ENCODE peak calls at places on chromosomes 16 and 17, in nine cellular contexts. One of them, this sample, is unnamed.

GRCh38 chr16:30997000-30997886 is 12.2 kb downstream of the HSD3B7 start:
- DNase-seq in foreskin keratinocyte: peak; percentile 78
- DNase-seq in upper lobe of right lung: peak; percentile 92
- DNase-seq in aorta: peak; percentile 96
- DNase-seq in spleen: peak; percentile 96
- DNase-seq in thoracic aorta: peak; percentile 45
- DNase-seq in AG04450: no peak
- DNase-seq in CD4-positive, CD25-positive, alpha-beta regulatory T cell: peak; percentile 76
- DNase-seq in tibial nerve: peak; percentile 69
- DNase-seq in this sample: peak; percentile 84

GRCh38 chr17:50533720-50534148 is 1.2 kb downstream of the EPN3 start:
- DNase-seq in upper lobe of right lung: no peak
- DNase-seq in tibial nerve: peak; percentile 60
- DNase-seq in AG04450: no peak
- DNase-seq in foreskin keratinocyte: peak; percentile 34
- DNase-seq in aorta: no peak
- DNase-seq in thoracic aorta: no peak
- DNase-seq in spleen: no peak
- DNase-seq in CD4-positive, CD25-positive, alpha-beta regulatory T cell: no peak
- DNase-seq in this sample: no peak

GRCh38 chr17:65931246-65932149 is 260.4 kb downstream of the CEP112 start:
- DNase-seq in thoracic aorta: no peak
- DNase-seq in AG04450: no peak
- DNase-seq in CD4-positive, CD25-positive, alpha-beta regulatory T cell: no peak
- DNase-seq in spleen: no peak
- DNase-seq in foreskin keratinocyte: no peak
- DNase-seq in upper lobe of right lung: no peak
- DNase-seq in aorta: no peak
- DNase-seq in tibial nerve: no peak
- DNase-seq in this sample: no peak

GRCh38 chr16:11949527-11949926 is 7.7 kb upstream of the NPIPB2 start:
- DNase-seq in upper lobe of right lung: peak; percentile 68
- DNase-seq in thoracic aorta: no peak
- DNase-seq in CD4-positive, CD25-positive, alpha-beta regulatory T cell: no peak
- DNase-seq in AG04450: no peak
- DNase-seq in foreskin keratinocyte: peak; percentile 39
- DNase-seq in aorta: no peak
- DNase-seq in spleen: no peak
- DNase-seq in tibial nerve: peak; percentile 11
- DNase-seq in this sample: no peak

GRCh38 chr17:3557768-3558583 is at the start of gene TRPV3:
- DNase-seq in AG04450: no peak
- DNase-seq in CD4-positive, CD25-positive, alpha-beta regulatory T cell: peak; percentile 33
- DNase-seq in aorta: no peak
- DNase-seq in spleen: peak; percentile 88
- DNase-seq in foreskin keratinocyte: peak; percentile 89
- DNase-seq in tibial nerve: no peak
- DNase-seq in thoracic aorta: no peak
- DNase-seq in upper lobe of right lung: no peak
- DNase-seq in this sample: no peak

GRCh38 chr17:78589031-78589675 is 12.0 kb upstream of the DNAH17 start:
- DNase-seq in AG04450: no peak
- DNase-seq in spleen: peak; percentile 58
- DNase-seq in thoracic aorta: no peak
- DNase-seq in CD4-positive, CD25-positive, alpha-beta regulatory T cell: no peak
- DNase-seq in foreskin keratinocyte: no peak
- DNase-seq in aorta: peak; percentile 66
- DNase-seq in upper lobe of right lung: no peak
- DNase-seq in tibial nerve: no peak
- DNase-seq in this sample: no peak

GRCh38 chr17:9229160-9229825 is 208.0 kb downstream of the NTN1 start:
- DNase-seq in spleen: no peak
- DNase-seq in aorta: no peak
- DNase-seq in CD4-positive, CD25-positive, alpha-beta regulatory T cell: no peak
- DNase-seq in tibial nerve: no peak
- DNase-seq in AG04450: no peak
- DNase-seq in foreskin keratinocyte: no peak
- DNase-seq in upper lobe of right lung: no peak
- DNase-seq in thoracic aorta: no peak
- DNase-seq in this sample: no peak

GRCh38 chr16:14489460-14489859 is 140.6 kb downstream of the PARN start:
- DNase-seq in spleen: no peak
- DNase-seq in upper lobe of right lung: no peak
- DNase-seq in aorta: no peak
- DNase-seq in foreskin keratinocyte: no peak
- DNase-seq in tibial nerve: no peak
- DNase-seq in CD4-positive, CD25-positive, alpha-beta regulatory T cell: no peak
- DNase-seq in AG04450: no peak
- DNase-seq in thoracic aorta: no peak
- DNase-seq in this sample: no peak

GRCh38 chr17:27343972-27344607 is 50.2 kb downstream of the WSB1 start:
- DNase-seq in thoracic aorta: no peak
- DNase-seq in AG04450: no peak
- DNase-seq in CD4-positive, CD25-positive, alpha-beta regulatory T cell: no peak
- DNase-seq in spleen: no peak
- DNase-seq in foreskin keratinocyte: no peak
- DNase-seq in tibial nerve: no peak
- DNase-seq in upper lobe of right lung: no peak
- DNase-seq in aorta: peak; percentile 69
- DNase-seq in this sample: no peak

GRCh38 chr17:3770471-3770870 is 30.5 kb downstream of the ITGAE start:
- DNase-seq in foreskin keratinocyte: no peak
- DNase-seq in spleen: peak; percentile 91
- DNase-seq in aorta: no peak
- DNase-seq in AG04450: no peak
- DNase-seq in tibial nerve: no peak
- DNase-seq in upper lobe of right lung: no peak
- DNase-seq in CD4-positive, CD25-positive, alpha-beta regulatory T cell: no peak
- DNase-seq in thoracic aorta: no peak
- DNase-seq in this sample: no peak

GRCh38 chr17:79078476-79079190 is 4.0 kb downstream of the ENGASE start:
- DNase-seq in tibial nerve: no peak
- DNase-seq in CD4-positive, CD25-positive, alpha-beta regulatory T cell: no peak
- DNase-seq in spleen: peak; percentile 49
- DNase-seq in AG04450: no peak
- DNase-seq in thoracic aorta: no peak
- DNase-seq in foreskin keratinocyte: no peak
- DNase-seq in aorta: peak; percentile 52
- DNase-seq in upper lobe of right lung: peak; percentile 35
- DNase-seq in this sample: no peak

GRCh38 chr16:3582276-3583165 is 5.3 kb upstream of the NLRC3 start:
- DNase-seq in thoracic aorta: no peak
- DNase-seq in aorta: no peak
- DNase-seq in spleen: no peak
- DNase-seq in upper lobe of right lung: no peak
- DNase-seq in tibial nerve: no peak
- DNase-seq in AG04450: no peak
- DNase-seq in CD4-positive, CD25-positive, alpha-beta regulatory T cell: no peak
- DNase-seq in foreskin keratinocyte: no peak
- DNase-seq in this sample: no peak

GRCh38 chr16:53911506-53911905 is 207.6 kb downstream of the FTO start:
- DNase-seq in aorta: no peak
- DNase-seq in CD4-positive, CD25-positive, alpha-beta regulatory T cell: no peak
- DNase-seq in tibial nerve: no peak
- DNase-seq in foreskin keratinocyte: no peak
- DNase-seq in thoracic aorta: no peak
- DNase-seq in AG04450: no peak
- DNase-seq in upper lobe of right lung: no peak
- DNase-seq in spleen: no peak
- DNase-seq in this sample: no peak

GRCh38 chr16:14232106-14232890 is 161.2 kb downstream of the MRTFB start:
- DNase-seq in foreskin keratinocyte: no peak
- DNase-seq in upper lobe of right lung: no peak
- DNase-seq in aorta: no peak
- DNase-seq in CD4-positive, CD25-positive, alpha-beta regulatory T cell: no peak
- DNase-seq in AG04450: peak; percentile 45
- DNase-seq in tibial nerve: no peak
- DNase-seq in spleen: no peak
- DNase-seq in thoracic aorta: no peak
- DNase-seq in this sample: no peak

DNA sequence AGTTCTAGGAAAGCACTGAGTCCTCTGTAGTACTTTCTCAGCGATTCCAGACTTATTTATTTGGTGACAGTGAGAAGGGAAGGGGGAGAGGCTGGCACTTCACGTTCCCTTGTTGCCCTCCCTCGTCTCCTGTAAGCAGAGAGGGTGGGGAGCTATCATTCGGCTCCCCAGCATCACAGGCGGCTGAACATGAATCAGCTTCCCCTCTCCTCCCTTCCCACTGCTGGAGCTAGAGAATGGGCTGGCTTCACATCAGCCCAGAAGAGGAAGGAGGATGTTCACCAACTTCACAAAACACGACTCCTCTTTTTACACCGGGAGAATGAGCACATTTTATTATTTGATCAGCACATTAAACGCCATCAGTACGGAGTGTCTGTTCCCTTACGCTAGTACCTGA is 6.7 kb upstream of the CMIP start:
- DNase-seq in CD4-positive, CD25-positive, alpha-beta regulatory T cell: no peak
- DNase-seq in upper lobe of right lung: no peak
- DNase-seq in AG04450: no peak
- DNase-seq in aorta: no peak
- DNase-seq in tibial nerve: no peak
- DNase-seq in spleen: no peak
- DNase-seq in thoracic aorta: no peak
- DNase-seq in foreskin keratinocyte: no peak
- DNase-seq in this sample: no peak
- H3K27ac ChIP-seq in CD4-positive, CD25-positive, alpha-beta regulatory T cell: no peak overlapping the region
- H3K27ac ChIP-seq in upper lobe of right lung: no peak overlapping the region
- H3K27ac ChIP-seq in AG04450: no peak overlapping the region
- H3K27ac ChIP-seq in aorta: no peak overlapping the region
- H3K27ac ChIP-seq in tibial nerve: no peak overlapping the region
- H3K27ac ChIP-seq in spleen: no peak overlapping the region
- H3K27ac ChIP-seq in thoracic aorta: no peak overlapping the region
- H3K27ac ChIP-seq in foreskin keratinocyte: no peak overlapping the region
- H3K27ac ChIP-seq in this sample: peak overlapping the region; percentile 11

GRCh38 chr17:17043668-17044226 is 1.5 kb downstream of the MPRIP start:
- DNase-seq in upper lobe of right lung: peak; percentile 62
- DNase-seq in AG04450: no peak
- DNase-seq in CD4-positive, CD25-positive, alpha-beta regulatory T cell: no peak
- DNase-seq in tibial nerve: no peak
- DNase-seq in foreskin keratinocyte: no peak
- DNase-seq in thoracic aorta: no peak
- DNase-seq in aorta: peak; percentile 80
- DNase-seq in spleen: no peak
- DNase-seq in this sample: peak; percentile 77
- H3K27ac ChIP-seq in upper lobe of right lung: peak overlapping the region; percentile 80
- H3K27ac ChIP-seq in AG04450: peak overlapping the region; percentile 69
- H3K27ac ChIP-seq in CD4-positive, CD25-positive, alpha-beta regulatory T cell: no peak overlapping the region
- H3K27ac ChIP-seq in tibial nerve: peak overlapping the region; percentile 70
- H3K27ac ChIP-seq in foreskin keratinocyte: peak overlapping the region; percentile 98
- H3K27ac ChIP-seq in thoracic aorta: peak overlapping the region; percentile 88
- H3K27ac ChIP-seq in aorta: no peak overlapping the region
- H3K27ac ChIP-seq in spleen: peak overlapping the region; percentile 61
- H3K27ac ChIP-seq in this sample: peak overlapping the region; percentile 91

DNA sequence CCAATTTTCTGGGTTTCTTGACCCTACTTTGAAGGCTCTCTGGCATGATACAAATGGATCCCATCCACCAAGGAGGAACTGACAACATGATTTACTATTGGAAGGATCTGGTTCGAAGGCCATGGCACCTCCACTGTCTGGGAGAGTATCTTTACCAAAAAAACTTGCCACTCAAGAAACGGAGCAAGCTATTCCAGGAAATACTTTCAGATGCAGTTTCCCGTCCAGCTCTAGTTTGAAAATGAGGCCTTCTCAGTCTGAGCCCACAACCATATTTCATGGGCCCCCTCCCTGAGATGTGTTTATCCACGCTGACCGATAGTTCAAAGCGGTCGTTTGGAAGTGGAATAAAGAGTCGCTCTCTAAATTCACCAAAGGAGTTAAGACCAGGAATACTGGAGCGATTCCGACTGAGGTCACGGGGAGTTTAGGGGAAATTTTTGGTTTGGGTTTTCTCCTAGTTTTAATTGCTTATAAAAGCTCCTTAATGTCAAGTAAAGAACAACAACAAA is 76.8 kb downstream of the MRM3 start:
- DNase-seq in CD4-positive, CD25-positive, alpha-beta regulatory T cell: no peak
- DNase-seq in aorta: no peak
- DNase-seq in AG04450: no peak
- DNase-seq in upper lobe of right lung: no peak
- DNase-seq in spleen: no peak
- DNase-seq in thoracic aorta: no peak
- DNase-seq in tibial nerve: no peak
- DNase-seq in foreskin keratinocyte: no peak
- DNase-seq in this sample: no peak
- H3K27ac ChIP-seq in CD4-positive, CD25-positive, alpha-beta regulatory T cell: no peak overlapping the region
- H3K27ac ChIP-seq in aorta: no peak overlapping the region
- H3K27ac ChIP-seq in AG04450: no peak overlapping the region
- H3K27ac ChIP-seq in upper lobe of right lung: peak overlapping the region; percentile 59
- H3K27ac ChIP-seq in spleen: peak overlapping the region; percentile 54
- H3K27ac ChIP-seq in thoracic aorta: peak overlapping the region; percentile 31
- H3K27ac ChIP-seq in tibial nerve: peak overlapping the region; percentile 47
- H3K27ac ChIP-seq in foreskin keratinocyte: peak overlapping the region; percentile 60
- H3K27ac ChIP-seq in this sample: peak overlapping the region; percentile 64

GRCh38 chr17:62576382-62576781 is 51.1 kb upstream of the MRC2 start:
- DNase-seq in CD4-positive, CD25-positive, alpha-beta regulatory T cell: no peak
- DNase-seq in aorta: no peak
- DNase-seq in AG04450: no peak
- DNase-seq in spleen: no peak
- DNase-seq in foreskin keratinocyte: no peak
- DNase-seq in thoracic aorta: no peak
- DNase-seq in upper lobe of right lung: no peak
- DNase-seq in tibial nerve: no peak
- DNase-seq in this sample: no peak
- H3K27ac ChIP-seq in CD4-positive, CD25-positive, alpha-beta regulatory T cell: no peak overlapping the region
- H3K27ac ChIP-seq in aorta: no peak overlapping the region
- H3K27ac ChIP-seq in AG04450: no peak overlapping the region
- H3K27ac ChIP-seq in spleen: no peak overlapping the region
- H3K27ac ChIP-seq in foreskin keratinocyte: no peak overlapping the region
- H3K27ac ChIP-seq in thoracic aorta: no peak overlapping the region
- H3K27ac ChIP-seq in upper lobe of right lung: no peak overlapping the region
- H3K27ac ChIP-seq in tibial nerve: no peak overlapping the region
- H3K27ac ChIP-seq in this sample: no peak overlapping the region

GRCh38 chr17:628089-628488 is 86.5 kb downstream of the VPS53 start:
- DNase-seq in spleen: no peak
- DNase-seq in aorta: no peak
- DNase-seq in foreskin keratinocyte: no peak
- DNase-seq in AG04450: no peak
- DNase-seq in upper lobe of right lung: no peak
- DNase-seq in thoracic aorta: no peak
- DNase-seq in CD4-positive, CD25-positive, alpha-beta regulatory T cell: no peak
- DNase-seq in tibial nerve: no peak
- DNase-seq in this sample: no peak

GRCh38 chr17:633641-634091 is 81.0 kb downstream of the VPS53 start:
- DNase-seq in upper lobe of right lung: no peak
- DNase-seq in spleen: no peak
- DNase-seq in thoracic aorta: no peak
- DNase-seq in aorta: no peak
- DNase-seq in CD4-positive, CD25-positive, alpha-beta regulatory T cell: no peak
- DNase-seq in AG04450: no peak
- DNase-seq in foreskin keratinocyte: no peak
- DNase-seq in tibial nerve: no peak
- DNase-seq in this sample: peak; percentile 70

GRCh38 chr17:628507-628941 is 86.1 kb downstream of the VPS53 start:
- DNase-seq in spleen: no peak
- DNase-seq in AG04450: no peak
- DNase-seq in tibial nerve: no peak
- DNase-seq in foreskin keratinocyte: no peak
- DNase-seq in upper lobe of right lung: no peak
- DNase-seq in aorta: no peak
- DNase-seq in CD4-positive, CD25-positive, alpha-beta regulatory T cell: no peak
- DNase-seq in thoracic aorta: no peak
- DNase-seq in this sample: no peak

GRCh38 chr17:633133-633532 is 81.5 kb downstream of the VPS53 start:
- DNase-seq in thoracic aorta: no peak
- DNase-seq in spleen: no peak
- DNase-seq in foreskin keratinocyte: no peak
- DNase-seq in CD4-positive, CD25-positive, alpha-beta regulatory T cell: no peak
- DNase-seq in aorta: no peak
- DNase-seq in AG04450: no peak
- DNase-seq in tibial nerve: no peak
- DNase-seq in upper lobe of right lung: no peak
- DNase-seq in this sample: no peak

GRCh38 chr17:632551-632950 is 82.1 kb downstream of the VPS53 start:
- DNase-seq in aorta: no peak
- DNase-seq in AG04450: no peak
- DNase-seq in upper lobe of right lung: no peak
- DNase-seq in tibial nerve: no peak
- DNase-seq in spleen: no peak
- DNase-seq in foreskin keratinocyte: no peak
- DNase-seq in thoracic aorta: no peak
- DNase-seq in CD4-positive, CD25-positive, alpha-beta regulatory T cell: no peak
- DNase-seq in this sample: peak; percentile 33
- H3K27ac ChIP-seq in aorta: no peak overlapping the region
- H3K27ac ChIP-seq in AG04450: no peak overlapping the region
- H3K27ac ChIP-seq in upper lobe of right lung: no peak overlapping the region
- H3K27ac ChIP-seq in tibial nerve: no peak overlapping the region
- H3K27ac ChIP-seq in spleen: no peak overlapping the region
- H3K27ac ChIP-seq in foreskin keratinocyte: no peak overlapping the region
- H3K27ac ChIP-seq in thoracic aorta: no peak overlapping the region
- H3K27ac ChIP-seq in CD4-positive, CD25-positive, alpha-beta regulatory T cell: no peak overlapping the region
- H3K27ac ChIP-seq in this sample: no peak overlapping the region